ENCODE peak calls at places on chromosome 2, in six cellular contexts. R is NCI-H1417; T is mesendoderm; C is GM03348; L is CD8-positive, alpha-beta T cell; S is colonic mucosa. F is an unnamed sample.

GRCh38 chr2:124241-124880 is 78.1 kb upstream of the FAM110C start:
- DNase-seq in R (no peak), T (peak; percentile 53), C (no peak), L (no peak), S (no peak), F (peak; percentile 1)

GRCh38 chr2:225989809-225990208 is 590.3 kb downstream of the NYAP2 start:
- DNase-seq in R (no peak), T (no peak), C (no peak), L (no peak), S (no peak), F (no peak)

GRCh38 chr2:8578335-8579244 is 103.3 kb upstream of the ID2 start:
- DNase-seq in R (peak; percentile 37), T (no peak), C (no peak), L (no peak), S (no peak), F (no peak)

GRCh38 chr2:102514061-102514785 is 41.2 kb downstream of the SLC9A4 start:
- DNase-seq in R (no peak), T (peak; percentile 89), C (peak; percentile 86), L (no peak), S (no peak), F (peak; percentile 96)

GRCh38 chr2:237691908-237692600 is 64.7 kb downstream of the LRRFIP1 start:
- DNase-seq in R (peak; percentile 96), T (peak; percentile 95), C (peak; percentile 99), L (peak; percentile 94), S (peak; percentile 100), F (peak; percentile 89)

GRCh38 chr2:64101141-64101591 is 43.1 kb downstream of the PELI1 start:
- DNase-seq in R (no peak), T (no peak), C (peak; percentile 46), L (no peak), S (no peak), F (no peak)

GRCh38 chr2:29844713-29845320 is 76.6 kb downstream of the ALK start:
- DNase-seq in R (no peak), T (no peak), C (peak; percentile 24), L (no peak), S (no peak), F (no peak)

GRCh38 chr2:26615336-26616031 is 25.7 kb downstream of the CIB4 start:
- DNase-seq in R (no peak), T (peak; percentile 60), C (peak; percentile 27), L (no peak), S (no peak), F (no peak)

GRCh38 chr2:158395166-158395565 is 61.4 kb downstream of the CCDC148 start:
- DNase-seq in R (no peak), T (peak; percentile 15), C (no peak), L (no peak), S (no peak), F (peak; percentile 15)

GRCh38 chr2:239983004-239983778 is 42.0 kb downstream of the NDUFA10 start:
- DNase-seq in R (no peak), T (no peak), C (no peak), L (no peak), S (no peak), F (no peak)

GRCh38 chr2:82511894-82512293 is 1947.2 kb downstream of the SUCLG1 start:
- DNase-seq in R (no peak), T (no peak), C (no peak), L (no peak), S (no peak), F (no peak)

F was measured in iris pigment epithelial cell.